ENCODE peak calls at places on chromosomes 16 and 17, in five cellular contexts. One of them, this sample, is unnamed.

GRCh38 chr17:79633154-79633553 is 22.3 kb upstream of the RBFOX3 start:
- DNase-seq in head of caudate nucleus: no peak
- DNase-seq in skeletal muscle cell: no peak
- DNase-seq in NCI-H345: no peak
- DNase-seq in right atrium auricular region: peak; percentile 43
- DNase-seq in this sample: peak; percentile 33

GRCh38 chr17:27481327-27481726 is 25.1 kb downstream of the KSR1 start:
- DNase-seq in head of caudate nucleus: no peak
- DNase-seq in skeletal muscle cell: no peak
- DNase-seq in NCI-H345: no peak
- DNase-seq in right atrium auricular region: no peak
- DNase-seq in this sample: no peak

GRCh38 chr17:77375917-77376651 is 235.3 kb downstream of the SEC14L1 start:
- DNase-seq in head of caudate nucleus: no peak
- DNase-seq in skeletal muscle cell: peak; percentile 89
- DNase-seq in NCI-H345: no peak
- DNase-seq in right atrium auricular region: no peak
- DNase-seq in this sample: peak; percentile 82

GRCh38 chr17:78771758-78772382 is 10.2 kb downstream of the CYTH1 start:
- DNase-seq in head of caudate nucleus: no peak
- DNase-seq in skeletal muscle cell: no peak
- DNase-seq in NCI-H345: no peak
- DNase-seq in right atrium auricular region: no peak
- DNase-seq in this sample: no peak

GRCh38 chr16:88361775-88362174 is 21.0 kb upstream of the ZNF469 start:
- DNase-seq in head of caudate nucleus: no peak
- DNase-seq in skeletal muscle cell: no peak
- DNase-seq in NCI-H345: no peak
- DNase-seq in right atrium auricular region: no peak
- DNase-seq in this sample: no peak

GRCh38 chr17:64614266-64615011 is 47.7 kb downstream of the SMURF2 start:
- DNase-seq in head of caudate nucleus: no peak
- DNase-seq in skeletal muscle cell: no peak
- DNase-seq in NCI-H345: no peak
- DNase-seq in right atrium auricular region: no peak
- DNase-seq in this sample: no peak

GRCh38 chr16:27028713-27029112 is 38.0 kb upstream of the C16orf82 start:
- DNase-seq in head of caudate nucleus: no peak
- DNase-seq in skeletal muscle cell: no peak
- DNase-seq in NCI-H345: no peak
- DNase-seq in right atrium auricular region: no peak
- DNase-seq in this sample: no peak

GRCh38 chr17:76447931-76448652 is 4.9 kb downstream of the UBE2O start:
- DNase-seq in head of caudate nucleus: no peak
- DNase-seq in skeletal muscle cell: no peak
- DNase-seq in NCI-H345: no peak
- DNase-seq in right atrium auricular region: no peak
- DNase-seq in this sample: peak; percentile 41

GRCh38 chr17:79420318-79421243 is 190.3 kb downstream of the RBFOX3 start:
- DNase-seq in head of caudate nucleus: peak; percentile 61
- DNase-seq in skeletal muscle cell: no peak
- DNase-seq in NCI-H345: peak; percentile 48
- DNase-seq in right atrium auricular region: no peak
- DNase-seq in this sample: no peak

GRCh38 chr16:72536673-72537435 is 364.9 kb upstream of the PMFBP1 start:
- DNase-seq in head of caudate nucleus: no peak
- DNase-seq in skeletal muscle cell: no peak
- DNase-seq in NCI-H345: no peak
- DNase-seq in right atrium auricular region: no peak
- DNase-seq in this sample: no peak

GRCh38 chr16:14298374-14299122 is 227.4 kb downstream of the MRTFB start:
- DNase-seq in head of caudate nucleus: no peak
- DNase-seq in skeletal muscle cell: no peak
- DNase-seq in NCI-H345: no peak
- DNase-seq in right atrium auricular region: no peak
- DNase-seq in this sample: no peak

GRCh38 chr17:44039829-44040635 is 25.3 kb upstream of the TMEM101 start:
- DNase-seq in head of caudate nucleus: no peak
- DNase-seq in skeletal muscle cell: no peak
- DNase-seq in NCI-H345: no peak
- DNase-seq in right atrium auricular region: no peak
- DNase-seq in this sample: no peak

GRCh38 chr16:65702707-65703402 is 581.0 kb upstream of the CDH11 start:
- DNase-seq in head of caudate nucleus: no peak
- DNase-seq in skeletal muscle cell: no peak
- DNase-seq in NCI-H345: no peak
- DNase-seq in right atrium auricular region: no peak
- DNase-seq in this sample: peak; percentile 38

GRCh38 chr16:51408357-51408756 is 257.3 kb upstream of the SALL1 start:
- DNase-seq in head of caudate nucleus: no peak
- DNase-seq in skeletal muscle cell: peak; percentile 25
- DNase-seq in NCI-H345: no peak
- DNase-seq in right atrium auricular region: no peak
- DNase-seq in this sample: no peak

GRCh38 chr17:8375738-8376259 is 705 bp downstream of the KRABD2 start:
- DNase-seq in head of caudate nucleus: no peak
- DNase-seq in skeletal muscle cell: no peak
- DNase-seq in NCI-H345: no peak
- DNase-seq in right atrium auricular region: no peak
- DNase-seq in this sample: no peak

GRCh38 chr17:78868391-78868790 is 27.8 kb upstream of the USP36 start:
- DNase-seq in head of caudate nucleus: no peak
- DNase-seq in skeletal muscle cell: peak; percentile 44
- DNase-seq in NCI-H345: no peak
- DNase-seq in right atrium auricular region: no peak
- DNase-seq in this sample: no peak

GRCh38 chr17:60169921-60170817 is 20.4 kb downstream of the CA4 start:
- DNase-seq in head of caudate nucleus: no peak
- DNase-seq in skeletal muscle cell: no peak
- DNase-seq in NCI-H345: no peak
- DNase-seq in right atrium auricular region: no peak
- DNase-seq in this sample: no peak

GRCh38 chr16:12781777-12782176 is 21.9 kb downstream of the CPPED1 start:
- DNase-seq in head of caudate nucleus: no peak
- DNase-seq in skeletal muscle cell: no peak
- DNase-seq in NCI-H345: no peak
- DNase-seq in right atrium auricular region: no peak
- DNase-seq in this sample: no peak

GRCh38 chr16:67482260-67482924 is 955 bp downstream of the AGRP start:
- DNase-seq in head of caudate nucleus: no peak
- DNase-seq in skeletal muscle cell: no peak
- DNase-seq in NCI-H345: no peak
- DNase-seq in right atrium auricular region: no peak
- DNase-seq in this sample: no peak

GRCh38 chr17:28370035-28370743 is at the start of gene VTN:
- DNase-seq in head of caudate nucleus: no peak
- DNase-seq in skeletal muscle cell: no peak
- DNase-seq in NCI-H345: no peak
- DNase-seq in right atrium auricular region: peak; percentile 83
- DNase-seq in this sample: peak; percentile 78

GRCh38 chr17:17119533-17119932 is 77.3 kb downstream of the MPRIP start:
- DNase-seq in head of caudate nucleus: no peak
- DNase-seq in skeletal muscle cell: peak; percentile 10
- DNase-seq in NCI-H345: no peak
- DNase-seq in right atrium auricular region: no peak
- DNase-seq in this sample: no peak

GRCh38 chr17:16931318-16932060 is 40.4 kb downstream of the TNFRSF13B start:
- DNase-seq in head of caudate nucleus: no peak
- DNase-seq in skeletal muscle cell: no peak
- DNase-seq in NCI-H345: no peak
- DNase-seq in right atrium auricular region: no peak
- DNase-seq in this sample: peak; percentile 15

GRCh38 chr16:70767377-70768204 is 33.4 kb downstream of the VAC14 start:
- DNase-seq in head of caudate nucleus: no peak
- DNase-seq in skeletal muscle cell: no peak
- DNase-seq in NCI-H345: no peak
- DNase-seq in right atrium auricular region: no peak
- DNase-seq in this sample: no peak

This sample was measured in SK-N-SH.